ENCODE peak calls at places on chromosomes 4 and X, in four cellular contexts. One of them, this sample, is unnamed.

GRCh38 chrX:71859637-71860036 is 51.0 kb upstream of the NHSL2 start:
- DNase-seq in ELF-1: peak; percentile 69
- DNase-seq in hypothalamus: peak; percentile 11
- DNase-seq in epithelial cell of esophagus: peak; percentile 28
- DNase-seq in this sample: peak; percentile 44

GRCh38 chr4:137367608-137368007 is 164.7 kb downstream of the PCDH18 start:
- DNase-seq in ELF-1: no peak
- DNase-seq in epithelial cell of esophagus: peak; percentile 88
- DNase-seq in hypothalamus: no peak
- DNase-seq in this sample: peak; percentile 77

GRCh38 chr4:43224591-43224990 is 332.1 kb downstream of the GRXCR1 start:
- DNase-seq in epithelial cell of esophagus: no peak
- DNase-seq in hypothalamus: no peak
- DNase-seq in ELF-1: no peak
- DNase-seq in this sample: peak; percentile 64

GRCh38 chr4:176778491-176778890 is 14.2 kb downstream of the VEGFC start:
- DNase-seq in ELF-1: no peak
- DNase-seq in hypothalamus: no peak
- DNase-seq in epithelial cell of esophagus: peak; percentile 82
- DNase-seq in this sample: peak; percentile 72

GRCh38 chr4:37767546-37767945 is 58.9 kb upstream of the PGM2 start:
- DNase-seq in epithelial cell of esophagus: peak; percentile 90
- DNase-seq in ELF-1: no peak
- DNase-seq in hypothalamus: peak; percentile 3
- DNase-seq in this sample: peak; percentile 83

GRCh38 chr4:185846550-185847210 is 34.7 kb upstream of the SORBS2 start:
- DNase-seq in ELF-1: no peak
- DNase-seq in epithelial cell of esophagus: peak; percentile 18
- DNase-seq in hypothalamus: no peak
- DNase-seq in this sample: no peak

GRCh38 chrX:42732506-42732905 is 45.5 kb downstream of the PPP1R2C start:
- DNase-seq in epithelial cell of esophagus: no peak
- DNase-seq in ELF-1: peak; percentile 31
- DNase-seq in hypothalamus: no peak
- DNase-seq in this sample: peak; percentile 64

GRCh38 chrX:33183366-33183765 is 28.0 kb downstream of the DMD start:
- DNase-seq in hypothalamus: peak; percentile 4
- DNase-seq in ELF-1: peak; percentile 58
- DNase-seq in epithelial cell of esophagus: no peak
- DNase-seq in this sample: peak; percentile 54

GRCh38 chr4:76536381-76536689 is 101.3 kb downstream of the SHROOM3 start:
- DNase-seq in epithelial cell of esophagus: no peak
- DNase-seq in hypothalamus: no peak
- DNase-seq in ELF-1: no peak
- DNase-seq in this sample: no peak

GRCh38 chr4:61507091-61507490 is 307.0 kb downstream of the ADGRL3 start:
- DNase-seq in hypothalamus: no peak
- DNase-seq in epithelial cell of esophagus: no peak
- DNase-seq in ELF-1: no peak
- DNase-seq in this sample: no peak

GRCh38 chrX:41684138-41684537 is 4.6 kb upstream of the GPR34 start:
- DNase-seq in ELF-1: no peak
- DNase-seq in hypothalamus: no peak
- DNase-seq in epithelial cell of esophagus: no peak
- DNase-seq in this sample: no peak

GRCh38 chr4:65737672-65738071 is 67.4 kb upstream of the EPHA5 start:
- DNase-seq in hypothalamus: no peak
- DNase-seq in epithelial cell of esophagus: no peak
- DNase-seq in ELF-1: no peak
- DNase-seq in this sample: peak; percentile 3

GRCh38 chr4:111761531-111761930 is 383.7 kb upstream of the FAM241A start:
- DNase-seq in epithelial cell of esophagus: no peak
- DNase-seq in ELF-1: no peak
- DNase-seq in hypothalamus: no peak
- DNase-seq in this sample: no peak

GRCh38 chr4:94665500-94666398 is 92.0 kb upstream of the BMPR1B start:
- DNase-seq in epithelial cell of esophagus: no peak
- DNase-seq in hypothalamus: no peak
- DNase-seq in ELF-1: no peak
- DNase-seq in this sample: no peak

GRCh38 chr4:76589872-76590846 is 155.1 kb downstream of the SHROOM3 start:
- DNase-seq in ELF-1: peak; percentile 97
- DNase-seq in epithelial cell of esophagus: no peak
- DNase-seq in hypothalamus: no peak
- DNase-seq in this sample: peak; percentile 93

GRCh38 chr4:87274327-87274726 is 48.4 kb downstream of the HSD17B13 start:
- DNase-seq in ELF-1: no peak
- DNase-seq in hypothalamus: no peak
- DNase-seq in epithelial cell of esophagus: no peak
- DNase-seq in this sample: no peak

This sample was measured in fibroblast of pulmonary artery.